ENCODE peak calls at places on chromosomes 13 and 19, in nine cellular contexts. F is body of pancreas, Q is cardiac muscle cell, Y is psoas muscle, C is H9, Z is thoracic aorta, X is foreskin keratinocyte, I is transverse colon, A is uterus. H is an unnamed sample.

GRCh38 chr19:29971648-29972047 is 29.6 kb downstream of the URI1 start:
- DNase-seq in F (no peak), Q (no peak), Y (no peak), C (no peak), Z (no peak), X (no peak), I (no peak), A (no peak), H (no peak)

GRCh38 chr19:37484406-37485115 is 15.4 kb downstream of the ZNF570 start:
- DNase-seq in F (no peak), Q (no peak), Y (no peak), C (no peak), Z (no peak), X (no peak), I (no peak), A (no peak), H (no peak)

GRCh38 chr19:47742636-47743035 is 2.7 kb upstream of the NOP53 start:
- DNase-seq in F (no peak), Q (no peak), Y (no peak), C (no peak), Z (no peak), X (no peak), I (no peak), A (no peak), H (no peak)

GRCh38 chr13:112606125-112607001 is 18.4 kb upstream of the TUBGCP3 start:
- DNase-seq in F (peak; percentile 93), Q (peak; percentile 93), Y (peak; percentile 96), C (peak; percentile 92), Z (peak; percentile 68), X (peak; percentile 31), I (peak; percentile 95), A (peak; percentile 91), H (peak; percentile 89)

GRCh38 chr19:16594681-16595091 is 22.5 kb upstream of the SLC35E1 start:
- DNase-seq in F (no peak), Q (no peak), Y (no peak), C (no peak), Z (no peak), X (no peak), I (no peak), A (no peak), H (no peak)

GRCh38 chr13:21813844-21814243 is 143.0 kb downstream of the FGF9 start:
- DNase-seq in F (no peak), Q (no peak), Y (no peak), C (no peak), Z (no peak), X (no peak), I (no peak), A (no peak), H (no peak)

GRCh38 chr19:28024920-28025319 is 1188.0 kb downstream of the UQCRFS1 start:
- DNase-seq in F (no peak), Q (no peak), Y (no peak), C (no peak), Z (no peak), X (no peak), I (no peak), A (no peak), H (no peak)

GRCh38 chr13:101627556-101627943 is 175.1 kb downstream of the ITGBL1 start:
- DNase-seq in F (no peak), Q (no peak), Y (no peak), C (no peak), Z (no peak), X (no peak), I (no peak), A (no peak), H (no peak)

GRCh38 chr19:4140237-4140711 is 13.2 kb upstream of the CREB3L3 start:
- DNase-seq in F (peak; percentile 44), Q (peak; percentile 79), Y (no peak), C (peak; percentile 75), Z (no peak), X (no peak), I (peak; percentile 56), A (no peak), H (peak; percentile 31)

GRCh38 chr19:43739419-43739818 is 15.3 kb downstream of the SMG9 start:
- DNase-seq in F (peak; percentile 25), Q (no peak), Y (no peak), C (no peak), Z (no peak), X (no peak), I (peak; percentile 86), A (no peak), H (peak; percentile 59)

GRCh38 chr19:50712833-50713232 is 6.8 kb downstream of the SHANK1 start:
- DNase-seq in F (no peak), Q (no peak), Y (peak; percentile 14), C (no peak), Z (no peak), X (no peak), I (no peak), A (no peak), H (no peak)

GRCh38 chr13:106133025-106133424 is 402.4 kb downstream of the EFNB2 start:
- DNase-seq in F (no peak), Q (no peak), Y (no peak), C (no peak), Z (no peak), X (no peak), I (no peak), A (no peak), H (no peak)

GRCh38 chr19:2039959-2040646 is 10.9 kb downstream of the MKNK2 start:
- DNase-seq in F (peak; percentile 22), Q (no peak), Y (peak; percentile 71), C (no peak), Z (no peak), X (no peak), I (no peak), A (no peak), H (peak; percentile 19)

GRCh38 chr13:108120332-108120731 is 95.0 kb downstream of the LIG4 start:
- DNase-seq in F (no peak), Q (no peak), Y (no peak), C (peak; percentile 36), Z (no peak), X (no peak), I (no peak), A (no peak), H (no peak)

GRCh38 chr19:9078651-9079050 is 8.2 kb upstream of the OR1M1 start:
- DNase-seq in F (no peak), Q (no peak), Y (no peak), C (no peak), Z (no peak), X (no peak), I (no peak), A (no peak), H (no peak)

GRCh38 chr19:18999016-18999758 is 34.1 kb downstream of the SUGP2 start:
- DNase-seq in F (no peak), Q (no peak), Y (no peak), C (no peak), Z (no peak), X (no peak), I (no peak), A (no peak), H (no peak)

GRCh38 chr19:3671680-3672574 is 28.3 kb downstream of the PIP5K1C start:
- DNase-seq in F (no peak), Q (no peak), Y (no peak), C (no peak), Z (no peak), X (no peak), I (no peak), A (peak; percentile 49), H (no peak)

GRCh38 chr19:54893406-54893805 is 12.5 kb upstream of the NCR1 start:
- DNase-seq in F (no peak), Q (no peak), Y (no peak), C (peak; percentile 95), Z (no peak), X (no peak), I (no peak), A (no peak), H (no peak)
- TF ChIP-seq CTCF in F (no peak), Q (no peak), Y (no peak), C (no peak), Z (no peak), X (no peak), I (no peak), A (no peak), H (no peak)

DNA sequence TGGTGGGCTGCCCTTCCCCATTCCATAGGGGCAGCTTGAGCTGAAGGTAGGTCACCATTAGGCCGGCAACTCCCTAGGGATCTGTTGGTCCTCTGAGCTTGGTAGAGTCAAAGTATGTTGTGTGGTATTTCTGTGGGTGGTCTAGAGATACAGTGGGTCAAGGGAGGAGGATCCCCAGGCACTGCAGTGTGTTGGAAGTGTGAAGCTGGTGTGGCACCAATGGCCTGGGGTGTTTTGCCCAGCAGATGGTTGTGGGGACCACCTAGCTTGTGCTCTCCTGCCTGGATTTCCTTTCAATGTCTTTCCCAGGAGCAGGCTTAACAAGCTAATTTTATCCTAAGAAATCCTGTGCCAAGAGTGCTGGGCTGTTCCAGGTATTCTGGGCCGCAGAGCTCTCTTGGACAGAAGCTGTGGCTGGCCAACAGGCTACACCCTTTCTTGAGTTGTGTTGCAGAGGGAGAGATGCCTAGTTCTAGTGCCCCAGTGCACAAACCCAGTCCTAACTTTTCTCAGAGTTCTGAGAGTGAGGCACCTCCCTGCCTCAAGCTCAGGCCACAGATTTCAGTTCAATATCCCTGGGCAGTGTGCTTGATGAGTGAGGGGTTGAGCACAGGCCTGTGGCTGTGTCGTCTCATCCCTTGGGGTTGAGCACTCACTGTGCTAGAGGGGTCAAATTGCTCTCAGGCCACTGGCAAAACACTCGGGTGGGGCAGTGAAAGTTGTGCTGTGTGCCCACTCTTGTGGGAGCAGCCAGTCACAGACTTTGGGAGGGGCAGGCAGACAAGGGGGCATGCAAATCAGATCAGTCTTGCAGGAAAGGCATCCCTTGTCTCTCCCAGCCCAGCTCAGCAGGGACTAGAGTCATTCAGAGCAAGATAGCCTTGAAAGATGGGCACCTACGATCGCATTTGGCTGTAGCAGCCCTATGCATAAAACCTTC is 1806.1 kb upstream of the MIR17HG start:
- DNase-seq in F (no peak), Q (no peak), Y (no peak), C (peak; percentile 21), Z (no peak), X (no peak), I (no peak), A (no peak), H (no peak)
- H3K27ac ChIP-seq in F (no peak overlapping the region), Q (no peak overlapping the region), Y (no peak overlapping the region), C (no peak overlapping the region), Z (no peak overlapping the region), X (no peak overlapping the region), I (no peak overlapping the region), A (no peak overlapping the region), H (no peak overlapping the region)

DNA sequence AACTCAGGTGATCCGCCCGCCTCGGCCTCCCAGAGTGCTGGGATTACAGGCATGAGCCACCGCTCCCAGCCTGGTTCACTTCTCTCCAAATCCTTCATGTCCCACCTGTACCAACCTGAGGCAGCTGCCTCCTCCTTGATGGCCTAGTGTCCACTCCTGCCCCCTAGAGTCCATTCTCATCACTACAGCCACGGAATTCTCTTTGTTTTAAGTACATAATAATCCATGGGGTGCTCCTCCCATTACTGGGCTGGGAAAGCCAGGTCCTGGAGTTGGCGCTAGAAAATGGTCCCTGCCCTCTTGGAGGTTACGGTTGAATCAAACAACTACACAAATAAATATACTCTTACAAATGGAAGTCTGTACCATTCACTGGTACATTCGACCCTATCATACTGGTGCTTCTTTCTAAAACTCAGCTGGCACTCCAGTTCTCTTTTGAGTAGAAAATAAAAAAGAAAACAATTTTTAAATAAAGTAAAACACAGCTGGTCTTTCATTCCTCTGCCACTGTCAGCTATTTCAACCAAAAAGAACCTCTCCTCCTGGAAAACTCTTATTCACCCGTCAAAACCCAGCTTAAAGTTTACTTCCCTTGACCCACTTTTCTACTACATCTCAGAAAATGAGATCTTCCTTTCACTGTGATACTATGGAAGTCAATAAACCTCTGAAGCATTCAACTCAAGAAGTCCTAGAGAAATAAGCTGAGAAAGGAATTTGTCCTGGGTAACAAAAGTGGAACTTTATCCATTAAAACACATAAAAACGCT is 22.4 kb upstream of the ARHGEF18 start:
- DNase-seq in F (no peak), Q (no peak), Y (no peak), C (peak; percentile 89), Z (no peak), X (no peak), I (peak; percentile 74), A (no peak), H (no peak)
- TF ChIP-seq CTCF in F (no peak), Q (peak; percentile 35), Y (peak; percentile 23), C (peak; percentile 83), Z (peak; percentile 14), X (peak; percentile 43), I (peak; percentile 51), A (no peak), H (no peak)

GRCh38 chr13:33109801-33110200 is 93.6 kb downstream of the KL start:
- DNase-seq in F (no peak), Q (no peak), Y (no peak), C (peak; percentile 52), Z (no peak), X (no peak), I (no peak), A (no peak), H (no peak)
- H3K27ac ChIP-seq in F (no peak overlapping the region), Q (no peak overlapping the region), Y (no peak overlapping the region), C (no peak overlapping the region), Z (peak overlapping the region; percentile 62), X (no peak overlapping the region), I (peak overlapping the region; percentile 71), A (peak overlapping the region; percentile 68), H (no peak overlapping the region)

H was measured in prostate gland.